ENCODE peak calls at places on chromosomes 16 and 17, in six cellular contexts. E is heart left ventricle, H is AG04450, B is right cardiac atrium, D is hepatocyte, X is prostate gland. T is an unnamed sample.
A peak's percentile ranks its signal among the peaks of the same experiment; 100 is the strongest.

GRCh38 chr17:2025220-2025621 is at the start of gene RTN4RL1:
- DNase-seq in B (peak; percentile 77), E (peak; percentile 73), X (peak; percentile 81), H (no peak), D (peak; percentile 61), T (peak; percentile 67)

GRCh38 chr17:33968350-33969044 is 286.6 kb upstream of the CCL2 start:
- DNase-seq in H (no peak), D (no peak), B (no peak), E (no peak), X (no peak), T (no peak)

GRCh38 chr16:12661656-12662172 is 142.0 kb downstream of the CPPED1 start:
- DNase-seq in E (no peak), X (no peak), B (no peak), H (no peak), D (peak; percentile 76), T (no peak)

GRCh38 chr16:46711106-46711769 is 21.8 kb downstream of the ORC6 start:
- DNase-seq in B (peak; percentile 56), E (peak; percentile 84), H (no peak), X (no peak), D (no peak), T (peak; percentile 65)

GRCh38 chr16:66251406-66252160 is 114.9 kb upstream of the CDH5 start:
- DNase-seq in H (no peak), B (no peak), X (no peak), D (no peak), E (no peak), T (no peak)

GRCh38 chr17:21374455-21375161 is 1.5 kb upstream of the KCNJ12 start:
- DNase-seq in X (no peak), D (no peak), E (no peak), H (no peak), B (no peak), T (no peak)

GRCh38 chr17:72901098-72901497 is 191.4 kb downstream of the SLC39A11 start:
- DNase-seq in B (no peak), H (no peak), E (no peak), X (no peak), D (no peak), T (no peak)

GRCh38 chr16:4813251-4814003 is 11.0 kb upstream of the ROGDI start:
- DNase-seq in H (no peak), E (peak; percentile 44), D (no peak), B (no peak), X (no peak), T (no peak)

GRCh38 chr17:6108382-6108781 is 38.2 kb downstream of the WSCD1 start:
- DNase-seq in E (no peak), B (no peak), D (no peak), H (no peak), X (no peak), T (no peak)

GRCh38 chr17:18187816-18188761 is 4.5 kb downstream of the ALKBH5 start:
- DNase-seq in D (peak; percentile 34), H (no peak), X (no peak), B (no peak), E (peak; percentile 52), T (no peak)

GRCh38 chr17:34154916-34155730 is 100.0 kb upstream of the CCL2 start:
- DNase-seq in X (no peak), H (no peak), B (no peak), E (no peak), D (no peak), T (no peak)

GRCh38 chr16:57957396-57958392 is 13.2 kb downstream of the CNGB1 start:
- DNase-seq in X (no peak), H (no peak), B (no peak), E (no peak), D (no peak), T (no peak)

GRCh38 chr17:43940630-43941029 is 1.6 kb downstream of the PPY start:
- DNase-seq in E (peak; percentile 38), D (peak; percentile 66), H (no peak), X (no peak), B (no peak), T (no peak)

GRCh38 chr17:33560871-33561270 is 267.8 kb upstream of the ASIC2 start:
- DNase-seq in X (no peak), E (no peak), D (no peak), B (no peak), H (no peak), T (no peak)

GRCh38 chr16:84464116-84464515 is 40.3 kb downstream of the MEAK7 start:
- DNase-seq in E (no peak), B (no peak), X (no peak), H (no peak), D (no peak), T (no peak)

GRCh38 chr17:436571-436970 is 84.0 kb upstream of the RPH3AL start:
- DNase-seq in H (no peak), D (no peak), E (no peak), X (no peak), B (no peak), T (no peak)

GRCh38 chr17:29148790-29149430 is 31.3 kb downstream of the MYO18A start:
- DNase-seq in X (peak; percentile 89), B (peak; percentile 96), H (peak; percentile 79), D (peak; percentile 97), E (peak; percentile 96), T (peak; percentile 96)

GRCh38 chr16:20766294-20766693 is 2.5 kb downstream of the ACSM3 start:
- DNase-seq in B (no peak), H (no peak), E (no peak), X (no peak), D (no peak), T (no peak)

GRCh38 chr17:72123964-72124791 is 3.4 kb downstream of the SOX9 start:
- DNase-seq in E (peak; percentile 32), D (no peak), H (no peak), B (no peak), X (no peak), T (no peak)

GRCh38 chr17:60627113-60627512 is 27.1 kb downstream of the PPM1D start:
- DNase-seq in E (no peak), B (no peak), D (no peak), H (no peak), X (no peak), T (no peak)

GRCh38 chr17:78358538-78359215 is 1.2 kb downstream of the SOCS3 start:
- DNase-seq in B (no peak), X (no peak), H (no peak), E (no peak), D (no peak), T (no peak)

GRCh38 chr16:59651662-59652061 is 917.5 kb upstream of the GOT2 start:
- DNase-seq in X (no peak), D (no peak), B (no peak), E (no peak), H (no peak), T (no peak)

GRCh38 chr17:48499248-48499647 is 31.6 kb downstream of the HOXB1 start:
- DNase-seq in B (no peak), X (no peak), E (no peak), H (no peak), D (no peak), T (no peak)

GRCh38 chr17:8611671-8612298 is 18.7 kb downstream of the MYH10 start:
- DNase-seq in E (no peak), D (no peak), H (no peak), B (no peak), X (no peak), T (no peak)

GRCh38 chr16:70717065-70717464 is 31.2 kb upstream of the MTSS2 start:
- DNase-seq in D (no peak), X (no peak), E (no peak), H (no peak), B (no peak), T (no peak)

GRCh38 chr16:20084624-20085226 is 11.0 kb upstream of the GPR139 start:
- DNase-seq in X (no peak), E (no peak), B (no peak), H (no peak), D (peak; percentile 51), T (no peak)

GRCh38 chr16:84247844-84248243 is 8.0 kb upstream of the KCNG4 start:
- DNase-seq in X (no peak), H (no peak), D (no peak), B (no peak), E (no peak), T (no peak)

GRCh38 chr17:33967608-33968349 is 287.3 kb upstream of the CCL2 start:
- DNase-seq in D (no peak), X (no peak), H (no peak), E (no peak), B (no peak), T (no peak)

GRCh38 chr16:27221576-27222498 is 18.5 kb downstream of the KDM8 start:
- DNase-seq in B (peak; percentile 82), H (no peak), E (peak; percentile 59), D (no peak), X (no peak), T (no peak)

GRCh38 chr16:75494696-75495601 is at the start of gene CHST6:
- DNase-seq in X (no peak), H (no peak), B (peak; percentile 73), D (peak; percentile 41), E (peak; percentile 64), T (no peak)

GRCh38 chr17:64507418-64507766 is 615 bp downstream of the CEP95 start:
- DNase-seq in H (no peak), D (peak; percentile 81), B (no peak), X (peak; percentile 15), E (no peak), T (peak; percentile 19)

DNA sequence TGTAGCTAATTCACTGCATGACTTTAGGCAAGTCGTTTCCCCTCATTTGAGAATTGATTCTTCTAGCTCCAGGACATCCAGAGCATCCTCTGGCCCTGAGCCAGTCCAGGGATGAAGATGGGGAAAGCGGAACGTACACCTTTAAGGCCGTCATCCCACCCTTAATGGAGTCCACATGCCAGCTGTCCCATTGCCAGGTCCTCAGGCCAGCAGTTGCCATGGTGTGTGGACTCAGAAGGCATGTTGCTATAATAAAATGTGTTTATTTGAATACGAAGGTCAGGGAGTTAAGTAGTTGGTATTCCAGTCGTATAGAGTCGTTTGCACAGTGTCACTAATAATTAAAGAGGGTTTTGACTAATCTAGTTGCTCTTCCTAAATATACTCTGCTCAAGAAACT is 30.4 kb downstream of the CCDC182 start:
- DNase-seq in B (no peak), X (no peak), D (no peak), E (peak; percentile 38), H (no peak), T (no peak)
- H3K27ac ChIP-seq in B (no peak overlapping the region), X (no peak overlapping the region), D (no peak overlapping the region), E (no peak overlapping the region), H (no peak overlapping the region), T (no peak overlapping the region)

DNA sequence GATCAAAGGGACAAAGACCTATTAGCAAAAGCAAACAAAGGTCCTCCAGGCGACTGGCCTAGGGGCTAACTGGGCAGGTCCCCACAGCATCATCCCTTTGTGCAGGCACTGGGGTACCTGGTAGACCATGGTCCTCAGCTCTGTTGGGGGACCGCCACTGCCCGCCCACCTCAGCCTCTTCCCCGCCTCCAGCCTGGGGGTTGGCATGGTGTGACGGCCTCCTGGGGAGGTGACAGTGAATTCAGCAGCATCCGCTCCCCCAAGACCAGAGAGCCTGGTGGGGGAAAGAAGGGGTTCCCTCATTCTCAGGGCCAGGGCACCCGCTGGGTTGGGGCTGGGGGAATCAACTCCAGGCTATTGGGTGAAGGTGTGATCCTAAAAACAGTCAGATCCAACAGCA is 38.7 kb upstream of the DNAH9 start:
- DNase-seq in B (no peak), E (no peak), X (no peak), H (no peak), D (no peak), T (no peak)
- H3K9me3 ChIP-seq in B (no peaks in the 10 kb centered on the region), E (no peaks in the 10 kb centered on the region), X (no peaks in the 10 kb centered on the region), H (peaks cover 74% of the 10 kb centered on the region), D (no peaks in the 10 kb centered on the region), T (no peaks in the 10 kb centered on the region)

GRCh38 chr17:38344127-38344745 is 480 bp upstream of the GPR179 start:
- DNase-seq in X (no peak), H (no peak), B (no peak), D (no peak), E (no peak), T (no peak)
- H3K4me3 ChIP-seq in X (no peak overlapping the region), H (no peak overlapping the region), B (no peak overlapping the region), D (no peak overlapping the region), E (no peak overlapping the region), T (no peak overlapping the region)

GRCh38 chr16:30091474-30092372 is at the start of gene TBX6:
- DNase-seq in H (peak; percentile 54), X (peak; percentile 90), D (peak; percentile 97), E (peak; percentile 95), B (peak; percentile 96), T (peak; percentile 97)
- H3K27ac ChIP-seq in H (peak within 1 kb of the TSS; percentile 47), X (peak within 1 kb of the TSS; percentile 48), D (peak within 1 kb of the TSS; percentile 53), E (peak within 1 kb of the TSS; percentile 93), B (peak within 1 kb of the TSS; percentile 72), T (peak within 1 kb of the TSS; percentile 97)

T was measured in psoas muscle.